ENCODE peak calls at places on chromosomes 16 and 17, in six cellular contexts. One of them, this sample, is unnamed.

GRCh38 chr16:21156767-21157467 is 1.6 kb upstream of the LDAF1 start:
- DNase-seq in HT1080: peak; percentile 76
- DNase-seq in T-cell: no peak
- DNase-seq in left ventricle myocardium inferior: no peak
- DNase-seq in OCI-M1: peak; percentile 63
- DNase-seq in activated CD4-positive, alpha-beta T cell treated with anti-CD3 and anti-CD28 coated beads, Interleukin-2, amount 10 ng/mL, durations not matched to agents 7 days and 5 days: no peak
- DNase-seq in this sample: peak; percentile 26

GRCh38 chr17:19370493-19370960 is 7.8 kb upstream of the MAPK7 start:
- DNase-seq in left ventricle myocardium inferior: peak; percentile 71
- DNase-seq in HT1080: peak; percentile 25
- DNase-seq in OCI-M1: peak; percentile 9
- DNase-seq in activated CD4-positive, alpha-beta T cell treated with anti-CD3 and anti-CD28 coated beads, Interleukin-2, amount 10 ng/mL, durations not matched to agents 7 days and 5 days: peak; percentile 31
- DNase-seq in T-cell: no peak
- DNase-seq in this sample: peak; percentile 38

GRCh38 chr17:34519286-34519685 is 60.1 kb upstream of the TMEM132E start:
- DNase-seq in T-cell: no peak
- DNase-seq in activated CD4-positive, alpha-beta T cell treated with anti-CD3 and anti-CD28 coated beads, Interleukin-2, amount 10 ng/mL, durations not matched to agents 7 days and 5 days: peak; percentile 13
- DNase-seq in left ventricle myocardium inferior: no peak
- DNase-seq in HT1080: peak; percentile 8
- DNase-seq in OCI-M1: peak; percentile 26
- DNase-seq in this sample: no peak

GRCh38 chr17:47013341-47013740 is 34.3 kb upstream of the RPRML start:
- DNase-seq in OCI-M1: no peak
- DNase-seq in activated CD4-positive, alpha-beta T cell treated with anti-CD3 and anti-CD28 coated beads, Interleukin-2, amount 10 ng/mL, durations not matched to agents 7 days and 5 days: no peak
- DNase-seq in left ventricle myocardium inferior: no peak
- DNase-seq in T-cell: no peak
- DNase-seq in HT1080: no peak
- DNase-seq in this sample: no peak

GRCh38 chr17:73365934-73366623 is 54.3 kb upstream of the CDC42EP4 start:
- DNase-seq in activated CD4-positive, alpha-beta T cell treated with anti-CD3 and anti-CD28 coated beads, Interleukin-2, amount 10 ng/mL, durations not matched to agents 7 days and 5 days: no peak
- DNase-seq in HT1080: no peak
- DNase-seq in T-cell: no peak
- DNase-seq in left ventricle myocardium inferior: peak; percentile 72
- DNase-seq in OCI-M1: no peak
- DNase-seq in this sample: peak; percentile 61

GRCh38 chr16:53209489-53209888 is 154.7 kb downstream of the CHD9 start:
- DNase-seq in OCI-M1: peak; percentile 24
- DNase-seq in T-cell: no peak
- DNase-seq in HT1080: no peak
- DNase-seq in left ventricle myocardium inferior: no peak
- DNase-seq in activated CD4-positive, alpha-beta T cell treated with anti-CD3 and anti-CD28 coated beads, Interleukin-2, amount 10 ng/mL, durations not matched to agents 7 days and 5 days: no peak
- DNase-seq in this sample: no peak

GRCh38 chr16:53529529-53529928 is 26.5 kb upstream of the AKTIP start:
- DNase-seq in HT1080: no peak
- DNase-seq in OCI-M1: no peak
- DNase-seq in activated CD4-positive, alpha-beta T cell treated with anti-CD3 and anti-CD28 coated beads, Interleukin-2, amount 10 ng/mL, durations not matched to agents 7 days and 5 days: no peak
- DNase-seq in T-cell: no peak
- DNase-seq in left ventricle myocardium inferior: no peak
- DNase-seq in this sample: no peak

GRCh38 chr16:75702247-75702646 is 986 bp upstream of the DUXB start:
- DNase-seq in left ventricle myocardium inferior: no peak
- DNase-seq in T-cell: no peak
- DNase-seq in activated CD4-positive, alpha-beta T cell treated with anti-CD3 and anti-CD28 coated beads, Interleukin-2, amount 10 ng/mL, durations not matched to agents 7 days and 5 days: no peak
- DNase-seq in HT1080: peak; percentile 33
- DNase-seq in OCI-M1: peak; percentile 70
- DNase-seq in this sample: no peak

GRCh38 chr16:10937068-10937859 is 5.0 kb downstream of the DEXI start:
- DNase-seq in activated CD4-positive, alpha-beta T cell treated with anti-CD3 and anti-CD28 coated beads, Interleukin-2, amount 10 ng/mL, durations not matched to agents 7 days and 5 days: peak; percentile 38
- DNase-seq in left ventricle myocardium inferior: peak; percentile 40
- DNase-seq in OCI-M1: no peak
- DNase-seq in T-cell: no peak
- DNase-seq in HT1080: no peak
- DNase-seq in this sample: peak; percentile 84

GRCh38 chr17:67072885-67073284 is 28.5 kb downstream of the CACNG1 start:
- DNase-seq in activated CD4-positive, alpha-beta T cell treated with anti-CD3 and anti-CD28 coated beads, Interleukin-2, amount 10 ng/mL, durations not matched to agents 7 days and 5 days: no peak
- DNase-seq in left ventricle myocardium inferior: no peak
- DNase-seq in OCI-M1: no peak
- DNase-seq in T-cell: no peak
- DNase-seq in HT1080: no peak
- DNase-seq in this sample: no peak

GRCh38 chr17:443109-443508 is 90.5 kb upstream of the RPH3AL start:
- DNase-seq in T-cell: no peak
- DNase-seq in OCI-M1: no peak
- DNase-seq in activated CD4-positive, alpha-beta T cell treated with anti-CD3 and anti-CD28 coated beads, Interleukin-2, amount 10 ng/mL, durations not matched to agents 7 days and 5 days: no peak
- DNase-seq in HT1080: no peak
- DNase-seq in left ventricle myocardium inferior: no peak
- DNase-seq in this sample: no peak

GRCh38 chr17:57459286-57459915 is 203.1 kb downstream of the MSI2 start:
- DNase-seq in HT1080: peak; percentile 85
- DNase-seq in left ventricle myocardium inferior: no peak
- DNase-seq in OCI-M1: peak; percentile 68
- DNase-seq in T-cell: no peak
- DNase-seq in activated CD4-positive, alpha-beta T cell treated with anti-CD3 and anti-CD28 coated beads, Interleukin-2, amount 10 ng/mL, durations not matched to agents 7 days and 5 days: no peak
- DNase-seq in this sample: peak; percentile 67

GRCh38 chr17:57294075-57294474 is 37.8 kb downstream of the MSI2 start:
- DNase-seq in activated CD4-positive, alpha-beta T cell treated with anti-CD3 and anti-CD28 coated beads, Interleukin-2, amount 10 ng/mL, durations not matched to agents 7 days and 5 days: no peak
- DNase-seq in left ventricle myocardium inferior: no peak
- DNase-seq in T-cell: no peak
- DNase-seq in OCI-M1: no peak
- DNase-seq in HT1080: no peak
- DNase-seq in this sample: no peak

GRCh38 chr17:7236808-7237207 is 2.4 kb downstream of the PHF23 start:
- DNase-seq in T-cell: no peak
- DNase-seq in OCI-M1: no peak
- DNase-seq in activated CD4-positive, alpha-beta T cell treated with anti-CD3 and anti-CD28 coated beads, Interleukin-2, amount 10 ng/mL, durations not matched to agents 7 days and 5 days: no peak
- DNase-seq in HT1080: no peak
- DNase-seq in left ventricle myocardium inferior: no peak
- DNase-seq in this sample: no peak

GRCh38 chr17:49390548-49391324 is 23.9 kb downstream of the PHB1 start:
- DNase-seq in HT1080: peak; percentile 32
- DNase-seq in activated CD4-positive, alpha-beta T cell treated with anti-CD3 and anti-CD28 coated beads, Interleukin-2, amount 10 ng/mL, durations not matched to agents 7 days and 5 days: no peak
- DNase-seq in T-cell: no peak
- DNase-seq in OCI-M1: peak; percentile 85
- DNase-seq in left ventricle myocardium inferior: no peak
- DNase-seq in this sample: peak; percentile 23